ENCODE peak calls at places on chromosomes 1 and 21, in eight cellular contexts. N, Y, A, H, U, I, C and Q are unnamed samples.
A peak's percentile ranks its signal among the peaks of the same experiment; 100 is the strongest.

GRCh38 chr1:213041443-213041842 is 9.6 kb upstream of the RPS6KC1 start:
- DNase-seq in N (no peak), Y (no peak), A (no peak), H (no peak), U (no peak), I (peak; percentile 58), C (no peak), Q (no peak)

GRCh38 chr1:216051071-216051470 is 372.2 kb downstream of the USH2A start:
- DNase-seq in N (no peak), Y (no peak), A (no peak), H (no peak), U (no peak), I (no peak), C (no peak), Q (no peak)

GRCh38 chr1:29325675-29326074 is 89.4 kb downstream of the PTPRU start:
- DNase-seq in N (no peak), Y (no peak), A (no peak), H (peak; percentile 41), U (no peak), I (no peak), C (no peak), Q (no peak)

GRCh38 chr1:92907949-92908684 is 53.1 kb downstream of the DIPK1A start:
- DNase-seq in N (no peak), Y (no peak), A (no peak), H (no peak), U (no peak), I (peak; percentile 60), C (no peak), Q (no peak)

GRCh38 chr1:230277201-230277771 is 148.8 kb downstream of the PGBD5 start:
- DNase-seq in N (no peak), Y (no peak), A (no peak), H (peak; percentile 63), U (no peak), I (no peak), C (no peak), Q (no peak)

GRCh38 chr1:168510595-168510918 is 33.2 kb downstream of the XCL2 start:
- DNase-seq in N (no peak), Y (no peak), A (no peak), H (no peak), U (no peak), I (no peak), C (no peak), Q (no peak)

GRCh38 chr1:29767088-29767685 is 530.9 kb downstream of the PTPRU start:
- DNase-seq in N (no peak), Y (peak; percentile 15), A (no peak), H (no peak), U (no peak), I (no peak), C (no peak), Q (no peak)

GRCh38 chr21:45698493-45698947 is 55.0 kb downstream of the PCBP3 start:
- DNase-seq in N (peak; percentile 87), Y (no peak), A (no peak), H (no peak), U (no peak), I (peak; percentile 96), C (no peak), Q (no peak)

GRCh38 chr21:45886610-45887026 is 95.0 kb upstream of the COL6A1 start:
- DNase-seq in N (peak; percentile 61), Y (no peak), A (no peak), H (no peak), U (no peak), I (no peak), C (no peak), Q (no peak)

GRCh38 chr21:14560555-14560954 is 14.4 kb upstream of the SAMSN1 start:
- DNase-seq in N (no peak), Y (no peak), A (no peak), H (no peak), U (no peak), I (no peak), C (no peak), Q (no peak)

GRCh38 chr1:89887270-89887669 is 66.4 kb downstream of the LRRC8D start:
- DNase-seq in N (no peak), Y (no peak), A (no peak), H (no peak), U (no peak), I (no peak), C (no peak), Q (no peak)

GRCh38 chr1:167428418-167428817 is 89.9 kb downstream of the CD247 start:
- DNase-seq in N (no peak), Y (no peak), A (no peak), H (no peak), U (no peak), I (peak; percentile 67), C (no peak), Q (no peak)

GRCh38 chr1:153773004-153773921 is 1.9 kb upstream of the SLC27A3 start:
- DNase-seq in N (peak; percentile 70), Y (no peak), A (no peak), H (no peak), U (no peak), I (no peak), C (no peak), Q (no peak)

GRCh38 chr1:149844096-149844495 is 55.3 kb upstream of the BOLA1 start:
- DNase-seq in N (no peak), Y (peak; percentile 47), A (no peak), H (no peak), U (no peak), I (peak; percentile 63), C (no peak), Q (no peak)

GRCh38 chr1:241518447-241519307 is 878 bp downstream of the FH start:
- DNase-seq in N (peak; percentile 75), Y (peak; percentile 46), A (no peak), H (no peak), U (peak; percentile 27), I (peak; percentile 13), C (no peak), Q (no peak)

GRCh38 chr1:63877816-63878215 is 104.0 kb downstream of the ROR1 start:
- DNase-seq in N (no peak), Y (no peak), A (no peak), H (no peak), U (no peak), I (peak; percentile 80), C (no peak), Q (no peak)

GRCh38 chr1:212595787-212596714 is 12.5 kb upstream of the ATF3 start:
- DNase-seq in N (no peak), Y (peak; percentile 75), A (no peak), H (peak; percentile 39), U (no peak), I (peak; percentile 96), C (no peak), Q (no peak)

GRCh38 chr1:180981596-180982387 is 40.9 kb downstream of the STX6 start:
- DNase-seq in N (no peak), Y (peak; percentile 75), A (peak; percentile 2), H (no peak), U (no peak), I (no peak), C (no peak), Q (no peak)

GRCh38 chr1:43521716-43522115 is 9.0 kb upstream of the PTPRF start:
- DNase-seq in N (peak; percentile 41), Y (no peak), A (no peak), H (no peak), U (no peak), I (no peak), C (no peak), Q (no peak)

GRCh38 chr1:224180783-224181452 is 2.1 kb upstream of the DEGS1 start:
- DNase-seq in N (no peak), Y (no peak), A (no peak), H (no peak), U (no peak), I (no peak), C (no peak), Q (no peak)

GRCh38 chr1:153932593-153933131 is 9.9 kb upstream of the GATAD2B start:
- DNase-seq in N (peak; percentile 65), Y (no peak), A (no peak), H (no peak), U (no peak), I (no peak), C (no peak), Q (no peak)

GRCh38 chr1:41274827-41275519 is 32.9 kb upstream of the SCMH1 start:
- DNase-seq in N (no peak), Y (no peak), A (no peak), H (no peak), U (no peak), I (no peak), C (no peak), Q (no peak)

GRCh38 chr21:31509108-31510017 is 150.1 kb upstream of the SOD1 start:
- DNase-seq in N (no peak), Y (peak; percentile 90), A (peak; percentile 64), H (peak; percentile 82), U (peak; percentile 71), I (peak; percentile 35), C (peak; percentile 67), Q (no peak)

GRCh38 chr1:224500802-224501201 is 66.2 kb upstream of the WDR26 start:
- DNase-seq in N (no peak), Y (no peak), A (no peak), H (no peak), U (no peak), I (no peak), C (no peak), Q (no peak)

GRCh38 chr21:45747802-45748445 is 104.4 kb downstream of the PCBP3 start:
- DNase-seq in N (peak; percentile 68), Y (no peak), A (no peak), H (no peak), U (peak; percentile 53), I (peak; percentile 90), C (no peak), Q (no peak)

GRCh38 chr1:201426395-201427310 is 5.1 kb upstream of the TNNI1 start:
- DNase-seq in N (no peak), Y (peak; percentile 43), A (no peak), H (no peak), U (peak; percentile 15), I (peak; percentile 40), C (no peak), Q (no peak)

GRCh38 chr21:25568230-25568629 is 39.1 kb downstream of the MRPL39 start:
- DNase-seq in N (no peak), Y (no peak), A (no peak), H (no peak), U (no peak), I (no peak), C (no peak), Q (no peak)